ENCODE peak calls at places on chromosomes 13 and 19, in ten cellular contexts. One of them, this sample, is unnamed.

GRCh38 chr13:35600137-35600536 is 123.6 kb upstream of the MAB21L1 start:
- DNase-seq in heart right ventricle: no peak
- DNase-seq in mammary epithelial cell: no peak
- DNase-seq in fibroblast of lung: no peak
- DNase-seq in AG10803: peak; percentile 76
- DNase-seq in colonic mucosa: no peak
- DNase-seq in brain microvascular endothelial cell: peak; percentile 58
- DNase-seq in esophagus squamous epithelium: no peak
- DNase-seq in breast epithelium: no peak
- DNase-seq in cardiac fibroblast: peak; percentile 45
- DNase-seq in this sample: no peak

GRCh38 chr19:47057328-47057727 is 8.9 kb upstream of the TMEM160 start:
- DNase-seq in heart right ventricle: no peak
- DNase-seq in mammary epithelial cell: no peak
- DNase-seq in fibroblast of lung: no peak
- DNase-seq in AG10803: no peak
- DNase-seq in colonic mucosa: no peak
- DNase-seq in brain microvascular endothelial cell: peak; percentile 56
- DNase-seq in esophagus squamous epithelium: no peak
- DNase-seq in breast epithelium: no peak
- DNase-seq in cardiac fibroblast: peak; percentile 7
- DNase-seq in this sample: no peak

GRCh38 chr13:101332583-101332982 is 83.7 kb downstream of the NALCN start:
- DNase-seq in heart right ventricle: no peak
- DNase-seq in mammary epithelial cell: no peak
- DNase-seq in fibroblast of lung: no peak
- DNase-seq in AG10803: no peak
- DNase-seq in colonic mucosa: no peak
- DNase-seq in brain microvascular endothelial cell: no peak
- DNase-seq in esophagus squamous epithelium: no peak
- DNase-seq in breast epithelium: no peak
- DNase-seq in cardiac fibroblast: no peak
- DNase-seq in this sample: no peak

GRCh38 chr19:30078381-30078910 is 136.4 kb downstream of the URI1 start:
- DNase-seq in heart right ventricle: no peak
- DNase-seq in mammary epithelial cell: no peak
- DNase-seq in fibroblast of lung: no peak
- DNase-seq in AG10803: no peak
- DNase-seq in colonic mucosa: no peak
- DNase-seq in brain microvascular endothelial cell: no peak
- DNase-seq in esophagus squamous epithelium: no peak
- DNase-seq in breast epithelium: no peak
- DNase-seq in cardiac fibroblast: no peak
- DNase-seq in this sample: no peak

GRCh38 chr13:20191311-20191901 is 1.3 kb downstream of the GJB2 start:
- DNase-seq in heart right ventricle: no peak
- DNase-seq in mammary epithelial cell: no peak
- DNase-seq in fibroblast of lung: no peak
- DNase-seq in AG10803: no peak
- DNase-seq in colonic mucosa: peak; percentile 86
- DNase-seq in brain microvascular endothelial cell: no peak
- DNase-seq in esophagus squamous epithelium: no peak
- DNase-seq in breast epithelium: no peak
- DNase-seq in cardiac fibroblast: no peak
- DNase-seq in this sample: no peak

GRCh38 chr19:10431943-10432735 is 11.8 kb downstream of the PDE4A start:
- DNase-seq in heart right ventricle: peak; percentile 82
- DNase-seq in mammary epithelial cell: no peak
- DNase-seq in fibroblast of lung: no peak
- DNase-seq in AG10803: peak; percentile 47
- DNase-seq in colonic mucosa: peak; percentile 82
- DNase-seq in brain microvascular endothelial cell: no peak
- DNase-seq in esophagus squamous epithelium: no peak
- DNase-seq in breast epithelium: no peak
- DNase-seq in cardiac fibroblast: peak; percentile 34
- DNase-seq in this sample: peak; percentile 45

GRCh38 chr13:45809810-45810394 is 41.7 kb downstream of the SIAH3 start:
- DNase-seq in heart right ventricle: no peak
- DNase-seq in mammary epithelial cell: no peak
- DNase-seq in fibroblast of lung: no peak
- DNase-seq in AG10803: no peak
- DNase-seq in colonic mucosa: no peak
- DNase-seq in brain microvascular endothelial cell: peak; percentile 5
- DNase-seq in esophagus squamous epithelium: no peak
- DNase-seq in breast epithelium: no peak
- DNase-seq in cardiac fibroblast: no peak
- DNase-seq in this sample: no peak

GRCh38 chr13:107941345-107942029 is 273.8 kb downstream of the LIG4 start:
- DNase-seq in heart right ventricle: no peak
- DNase-seq in mammary epithelial cell: no peak
- DNase-seq in fibroblast of lung: no peak
- DNase-seq in AG10803: no peak
- DNase-seq in colonic mucosa: no peak
- DNase-seq in brain microvascular endothelial cell: no peak
- DNase-seq in esophagus squamous epithelium: no peak
- DNase-seq in breast epithelium: no peak
- DNase-seq in cardiac fibroblast: no peak
- DNase-seq in this sample: no peak

GRCh38 chr13:50358715-50359367 is 343.6 kb downstream of the KCNRG start:
- DNase-seq in heart right ventricle: no peak
- DNase-seq in mammary epithelial cell: no peak
- DNase-seq in fibroblast of lung: no peak
- DNase-seq in AG10803: no peak
- DNase-seq in colonic mucosa: no peak
- DNase-seq in brain microvascular endothelial cell: no peak
- DNase-seq in esophagus squamous epithelium: no peak
- DNase-seq in breast epithelium: no peak
- DNase-seq in cardiac fibroblast: no peak
- DNase-seq in this sample: no peak

GRCh38 chr19:16853066-16853465 is 23.9 kb downstream of the SIN3B start:
- DNase-seq in heart right ventricle: no peak
- DNase-seq in mammary epithelial cell: no peak
- DNase-seq in fibroblast of lung: no peak
- DNase-seq in AG10803: no peak
- DNase-seq in colonic mucosa: no peak
- DNase-seq in brain microvascular endothelial cell: no peak
- DNase-seq in esophagus squamous epithelium: no peak
- DNase-seq in breast epithelium: no peak
- DNase-seq in cardiac fibroblast: no peak
- DNase-seq in this sample: no peak

GRCh38 chr19:50206191-50206590 is 2.8 kb downstream of the MYH14 start:
- DNase-seq in heart right ventricle: no peak
- DNase-seq in mammary epithelial cell: no peak
- DNase-seq in fibroblast of lung: no peak
- DNase-seq in AG10803: no peak
- DNase-seq in colonic mucosa: peak; percentile 71
- DNase-seq in brain microvascular endothelial cell: no peak
- DNase-seq in esophagus squamous epithelium: no peak
- DNase-seq in breast epithelium: no peak
- DNase-seq in cardiac fibroblast: no peak
- DNase-seq in this sample: no peak

GRCh38 chr19:50204811-50205675 is 1.6 kb downstream of the MYH14 start:
- DNase-seq in heart right ventricle: peak; percentile 71
- DNase-seq in mammary epithelial cell: no peak
- DNase-seq in fibroblast of lung: no peak
- DNase-seq in AG10803: no peak
- DNase-seq in colonic mucosa: peak; percentile 95
- DNase-seq in brain microvascular endothelial cell: no peak
- DNase-seq in esophagus squamous epithelium: no peak
- DNase-seq in breast epithelium: peak; percentile 78
- DNase-seq in cardiac fibroblast: no peak
- DNase-seq in this sample: no peak

GRCh38 chr19:50204081-50204428 is 633 bp downstream of the MYH14 start:
- DNase-seq in heart right ventricle: no peak
- DNase-seq in mammary epithelial cell: no peak
- DNase-seq in fibroblast of lung: no peak
- DNase-seq in AG10803: no peak
- DNase-seq in colonic mucosa: no peak
- DNase-seq in brain microvascular endothelial cell: no peak
- DNase-seq in esophagus squamous epithelium: no peak
- DNase-seq in breast epithelium: no peak
- DNase-seq in cardiac fibroblast: no peak
- DNase-seq in this sample: no peak

GRCh38 chr19:50207730-50208129 is 4.3 kb downstream of the MYH14 start:
- DNase-seq in heart right ventricle: no peak
- DNase-seq in mammary epithelial cell: no peak
- DNase-seq in fibroblast of lung: no peak
- DNase-seq in AG10803: no peak
- DNase-seq in colonic mucosa: no peak
- DNase-seq in brain microvascular endothelial cell: no peak
- DNase-seq in esophagus squamous epithelium: no peak
- DNase-seq in breast epithelium: no peak
- DNase-seq in cardiac fibroblast: no peak
- DNase-seq in this sample: no peak

DNA sequence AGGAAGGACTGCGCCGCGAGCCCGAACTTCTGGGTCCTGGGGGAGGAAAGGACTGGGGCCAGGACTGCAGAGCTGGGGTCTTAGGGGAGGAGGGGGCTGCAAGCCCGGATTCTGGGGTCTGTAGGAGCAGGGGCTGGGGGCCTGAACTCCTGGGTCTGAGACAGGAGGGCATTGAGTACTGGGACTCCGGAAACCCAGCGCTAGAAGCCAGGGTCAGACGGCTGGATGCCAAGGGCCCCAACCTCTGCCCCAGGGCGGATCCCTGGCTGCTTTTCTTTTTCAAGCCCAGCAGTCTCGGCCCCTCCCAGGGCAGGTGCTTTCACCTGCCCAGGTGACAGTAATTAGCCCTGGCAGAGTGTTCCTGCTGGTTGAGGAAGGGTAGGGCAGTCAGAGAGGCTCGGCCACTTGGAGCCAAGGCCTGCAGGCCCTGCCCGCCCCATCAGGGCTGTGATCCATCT is 2.3 kb downstream of the MYH14 start:
- DNase-seq in heart right ventricle: no peak
- DNase-seq in mammary epithelial cell: no peak
- DNase-seq in fibroblast of lung: no peak
- DNase-seq in AG10803: no peak
- DNase-seq in colonic mucosa: peak; percentile 94
- DNase-seq in brain microvascular endothelial cell: no peak
- DNase-seq in esophagus squamous epithelium: no peak
- DNase-seq in breast epithelium: peak; percentile 71
- DNase-seq in cardiac fibroblast: no peak
- DNase-seq in this sample: no peak
- H3K4me3 ChIP-seq in heart right ventricle: peak overlapping the region; percentile 54
- H3K4me3 ChIP-seq in mammary epithelial cell: no peak overlapping the region
- H3K4me3 ChIP-seq in fibroblast of lung: no peak overlapping the region
- H3K4me3 ChIP-seq in AG10803: no peak overlapping the region
- H3K4me3 ChIP-seq in colonic mucosa: peak overlapping the region; percentile 30
- H3K4me3 ChIP-seq in brain microvascular endothelial cell: no peak overlapping the region
- H3K4me3 ChIP-seq in esophagus squamous epithelium: peak overlapping the region; percentile 58
- H3K4me3 ChIP-seq in breast epithelium: peak overlapping the region; percentile 57
- H3K4me3 ChIP-seq in cardiac fibroblast: no peak overlapping the region
- H3K4me3 ChIP-seq in this sample: no peak overlapping the region

GRCh38 chr13:32300920-32301319 is 14.2 kb downstream of the ZAR1L start:
- DNase-seq in heart right ventricle: no peak
- DNase-seq in mammary epithelial cell: no peak
- DNase-seq in fibroblast of lung: no peak
- DNase-seq in AG10803: no peak
- DNase-seq in colonic mucosa: no peak
- DNase-seq in brain microvascular endothelial cell: no peak
- DNase-seq in esophagus squamous epithelium: no peak
- DNase-seq in breast epithelium: no peak
- DNase-seq in cardiac fibroblast: no peak
- DNase-seq in this sample: no peak
- TF ChIP-seq CTCF in heart right ventricle: no peak
- TF ChIP-seq CTCF in mammary epithelial cell: no peak
- TF ChIP-seq CTCF in fibroblast of lung: no peak
- TF ChIP-seq CTCF in AG10803: no peak
- TF ChIP-seq CTCF in colonic mucosa: no peak
- TF ChIP-seq CTCF in brain microvascular endothelial cell: no peak
- TF ChIP-seq CTCF in esophagus squamous epithelium: no peak
- TF ChIP-seq CTCF in breast epithelium: no peak
- TF ChIP-seq CTCF in cardiac fibroblast: no peak
- TF ChIP-seq CTCF in this sample: no peak

DNA sequence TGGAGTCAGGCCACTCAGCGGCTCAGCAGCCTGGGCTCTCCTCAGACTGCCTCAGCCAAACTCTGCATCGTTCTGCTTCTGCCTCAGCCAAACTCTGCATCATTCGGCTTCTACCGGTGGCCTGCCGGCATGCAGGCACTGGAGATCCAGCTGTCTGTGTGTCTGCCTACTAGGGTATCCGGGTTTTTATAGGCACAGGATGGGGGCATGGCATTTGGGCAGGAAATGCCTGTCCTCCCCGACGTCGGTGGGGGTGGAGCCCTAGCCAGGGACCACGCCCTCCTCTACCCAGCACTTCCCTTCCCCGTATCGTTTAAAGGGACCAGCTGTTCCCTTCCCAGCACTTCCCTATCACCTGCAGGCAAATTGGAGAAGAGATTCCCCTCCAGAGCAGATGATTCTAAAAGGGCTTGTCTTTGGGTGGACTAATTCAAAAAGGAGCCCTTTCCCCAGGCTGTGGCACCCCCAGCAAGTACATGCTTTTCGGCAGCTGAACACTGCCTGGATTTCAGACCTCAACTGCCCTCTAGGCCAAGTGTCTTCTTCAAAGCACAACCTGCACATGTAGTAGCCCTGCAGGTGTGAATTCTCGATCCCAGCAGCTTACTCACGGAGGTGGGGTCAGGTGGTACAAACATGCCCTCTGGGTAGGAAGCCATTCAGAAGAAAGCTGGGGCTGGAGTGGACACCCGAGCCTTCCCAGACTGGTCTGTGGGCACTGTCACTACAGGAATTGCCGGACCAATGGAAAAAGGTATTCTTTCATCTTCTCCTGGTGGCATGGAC is 25.5 kb upstream of the GPR12 start:
- DNase-seq in heart right ventricle: peak; percentile 31
- DNase-seq in mammary epithelial cell: peak; percentile 3
- DNase-seq in fibroblast of lung: no peak
- DNase-seq in AG10803: peak; percentile 1
- DNase-seq in colonic mucosa: peak; percentile 34
- DNase-seq in brain microvascular endothelial cell: no peak
- DNase-seq in esophagus squamous epithelium: no peak
- DNase-seq in breast epithelium: no peak
- DNase-seq in cardiac fibroblast: no peak
- DNase-seq in this sample: no peak
- H3K4me3 ChIP-seq in heart right ventricle: no peak overlapping the region
- H3K4me3 ChIP-seq in mammary epithelial cell: no peak overlapping the region
- H3K4me3 ChIP-seq in fibroblast of lung: no peak overlapping the region
- H3K4me3 ChIP-seq in AG10803: no peak overlapping the region
- H3K4me3 ChIP-seq in colonic mucosa: no peak overlapping the region
- H3K4me3 ChIP-seq in brain microvascular endothelial cell: no peak overlapping the region
- H3K4me3 ChIP-seq in esophagus squamous epithelium: peak overlapping the region; percentile 53
- H3K4me3 ChIP-seq in breast epithelium: no peak overlapping the region
- H3K4me3 ChIP-seq in cardiac fibroblast: no peak overlapping the region
- H3K4me3 ChIP-seq in this sample: no peak overlapping the region

DNA sequence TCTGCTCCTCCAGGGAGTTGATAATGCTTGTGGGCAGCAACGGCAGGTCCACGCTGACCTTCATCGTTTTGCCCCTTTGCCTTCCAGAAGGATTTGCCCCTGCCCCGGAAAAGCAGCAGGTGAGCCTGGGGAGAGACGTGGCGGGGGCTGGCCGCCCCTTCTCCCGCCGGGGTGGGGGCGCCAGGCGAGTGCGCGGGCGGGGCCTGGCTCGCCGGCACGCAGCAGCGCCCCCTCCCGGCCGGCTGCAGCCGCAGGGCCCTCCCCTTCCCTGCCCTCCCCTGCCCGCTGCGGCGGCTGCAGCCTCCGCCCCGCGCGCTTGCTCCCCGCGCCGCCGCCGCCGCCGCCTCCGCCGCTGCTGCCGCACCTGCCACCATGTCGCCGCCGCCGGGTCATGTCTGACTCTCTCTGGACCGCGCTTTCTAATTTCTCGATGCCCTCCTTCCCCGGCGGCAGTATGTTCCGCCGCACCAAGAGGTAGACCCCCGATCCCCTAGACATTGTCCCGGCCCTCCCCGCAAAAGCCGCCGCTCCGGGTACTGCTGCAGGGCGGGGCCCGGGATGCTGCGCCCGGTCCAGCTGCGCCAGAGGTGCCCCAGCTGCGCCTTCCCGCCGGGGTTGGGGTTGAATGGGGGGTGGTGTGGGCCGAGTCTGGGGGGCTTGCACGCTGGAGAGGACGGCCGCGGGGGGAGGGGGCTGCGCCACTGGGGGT is at the start of gene MAST1:
- DNase-seq in heart right ventricle: peak; percentile 25
- DNase-seq in mammary epithelial cell: no peak
- DNase-seq in fibroblast of lung: no peak
- DNase-seq in AG10803: no peak
- DNase-seq in colonic mucosa: peak; percentile 40
- DNase-seq in brain microvascular endothelial cell: no peak
- DNase-seq in esophagus squamous epithelium: no peak
- DNase-seq in breast epithelium: no peak
- DNase-seq in cardiac fibroblast: no peak
- DNase-seq in this sample: no peak
- TF ChIP-seq CTCF in heart right ventricle: peak; percentile 34
- TF ChIP-seq CTCF in mammary epithelial cell: peak; percentile 18
- TF ChIP-seq CTCF in fibroblast of lung: no peak
- TF ChIP-seq CTCF in AG10803: no peak
- TF ChIP-seq CTCF in colonic mucosa: no peak
- TF ChIP-seq CTCF in brain microvascular endothelial cell: peak; percentile 32
- TF ChIP-seq CTCF in esophagus squamous epithelium: peak; percentile 66
- TF ChIP-seq CTCF in breast epithelium: peak; percentile 32
- TF ChIP-seq CTCF in cardiac fibroblast: no peak
- TF ChIP-seq CTCF in this sample: no peak

This sample was measured in foreskin fibroblast.